ENCODE peak calls at places on chromosomes 2 and 18, in ten cellular contexts. One of them, this sample, is unnamed.

GRCh38 chr2:8278709-8279354 is 403.0 kb upstream of the ID2 start:
- DNase-seq in HFF-Myc: no peak
- DNase-seq in CD4-positive, CD25-positive, alpha-beta regulatory T cell: no peak
- DNase-seq in GM13976: no peak
- DNase-seq in activated gamma-delta T cell treated with Interleukin-2 at 50 U/mL for 16 hours: no peak
- DNase-seq in cardiac fibroblast: no peak
- DNase-seq in right cardiac atrium: no peak
- DNase-seq in stimulated activated CD8-positive, alpha-beta memory T cell treated with anti-CD3 and anti-CD28 coated beads, Interleukin-15, amount 100 ng/mL, for 1 hour: no peak
- DNase-seq in HT-29: no peak
- DNase-seq in T-cell: no peak
- DNase-seq in this sample: no peak

GRCh38 chr18:79615586-79615985 is 64.0 kb upstream of the CTDP1 start:
- DNase-seq in T-cell: no peak
- DNase-seq in activated gamma-delta T cell treated with Interleukin-2 at 50 U/mL for 16 hours: no peak
- DNase-seq in CD4-positive, CD25-positive, alpha-beta regulatory T cell: no peak
- DNase-seq in HT-29: no peak
- DNase-seq in right cardiac atrium: no peak
- DNase-seq in HFF-Myc: no peak
- DNase-seq in GM13976: no peak
- DNase-seq in cardiac fibroblast: no peak
- DNase-seq in stimulated activated CD8-positive, alpha-beta memory T cell treated with anti-CD3 and anti-CD28 coated beads, Interleukin-15, amount 100 ng/mL, for 1 hour: no peak
- DNase-seq in this sample: no peak

GRCh38 chr2:69036926-69037325 is 23.9 kb downstream of the ANTXR1 start:
- DNase-seq in right cardiac atrium: no peak
- DNase-seq in HFF-Myc: no peak
- DNase-seq in stimulated activated CD8-positive, alpha-beta memory T cell treated with anti-CD3 and anti-CD28 coated beads, Interleukin-15, amount 100 ng/mL, for 1 hour: no peak
- DNase-seq in T-cell: no peak
- DNase-seq in activated gamma-delta T cell treated with Interleukin-2 at 50 U/mL for 16 hours: no peak
- DNase-seq in HT-29: no peak
- DNase-seq in cardiac fibroblast: peak
- DNase-seq in GM13976: no peak
- DNase-seq in CD4-positive, CD25-positive, alpha-beta regulatory T cell: no peak
- DNase-seq in this sample: no peak

GRCh38 chr2:188333751-188334524 is 42.3 kb downstream of the GULP1 start:
- DNase-seq in cardiac fibroblast: peak
- DNase-seq in HT-29: no peak
- DNase-seq in T-cell: no peak
- DNase-seq in GM13976: no peak
- DNase-seq in CD4-positive, CD25-positive, alpha-beta regulatory T cell: no peak
- DNase-seq in right cardiac atrium: peak
- DNase-seq in activated gamma-delta T cell treated with Interleukin-2 at 50 U/mL for 16 hours: no peak
- DNase-seq in HFF-Myc: no peak
- DNase-seq in stimulated activated CD8-positive, alpha-beta memory T cell treated with anti-CD3 and anti-CD28 coated beads, Interleukin-15, amount 100 ng/mL, for 1 hour: no peak
- DNase-seq in this sample: no peak

GRCh38 chr2:223725494-223725893 is 111.9 kb downstream of the AP1S3 start:
- DNase-seq in right cardiac atrium: peak
- DNase-seq in T-cell: no peak
- DNase-seq in HT-29: peak
- DNase-seq in GM13976: no peak
- DNase-seq in cardiac fibroblast: peak
- DNase-seq in CD4-positive, CD25-positive, alpha-beta regulatory T cell: no peak
- DNase-seq in stimulated activated CD8-positive, alpha-beta memory T cell treated with anti-CD3 and anti-CD28 coated beads, Interleukin-15, amount 100 ng/mL, for 1 hour: no peak
- DNase-seq in HFF-Myc: peak
- DNase-seq in activated gamma-delta T cell treated with Interleukin-2 at 50 U/mL for 16 hours: no peak
- DNase-seq in this sample: peak

GRCh38 chr18:59623456-59624383 is 73.5 kb downstream of the CCBE1 start:
- DNase-seq in T-cell: no peak
- DNase-seq in CD4-positive, CD25-positive, alpha-beta regulatory T cell: no peak
- DNase-seq in right cardiac atrium: no peak
- DNase-seq in GM13976: no peak
- DNase-seq in activated gamma-delta T cell treated with Interleukin-2 at 50 U/mL for 16 hours: no peak
- DNase-seq in stimulated activated CD8-positive, alpha-beta memory T cell treated with anti-CD3 and anti-CD28 coated beads, Interleukin-15, amount 100 ng/mL, for 1 hour: no peak
- DNase-seq in HFF-Myc: no peak
- DNase-seq in HT-29: no peak
- DNase-seq in cardiac fibroblast: peak
- DNase-seq in this sample: no peak

GRCh38 chr18:13375302-13376255 is 157.0 kb downstream of the LDLRAD4 start:
- DNase-seq in GM13976: peak
- DNase-seq in activated gamma-delta T cell treated with Interleukin-2 at 50 U/mL for 16 hours: peak
- DNase-seq in HT-29: peak
- DNase-seq in cardiac fibroblast: peak
- DNase-seq in CD4-positive, CD25-positive, alpha-beta regulatory T cell: peak
- DNase-seq in T-cell: peak
- DNase-seq in right cardiac atrium: peak
- DNase-seq in stimulated activated CD8-positive, alpha-beta memory T cell treated with anti-CD3 and anti-CD28 coated beads, Interleukin-15, amount 100 ng/mL, for 1 hour: peak
- DNase-seq in HFF-Myc: peak
- DNase-seq in this sample: peak

GRCh38 chr18:76256897-76257500 is 238.0 kb downstream of the ZNF516 start:
- DNase-seq in right cardiac atrium: no peak
- DNase-seq in GM13976: no peak
- DNase-seq in stimulated activated CD8-positive, alpha-beta memory T cell treated with anti-CD3 and anti-CD28 coated beads, Interleukin-15, amount 100 ng/mL, for 1 hour: no peak
- DNase-seq in activated gamma-delta T cell treated with Interleukin-2 at 50 U/mL for 16 hours: no peak
- DNase-seq in CD4-positive, CD25-positive, alpha-beta regulatory T cell: no peak
- DNase-seq in HT-29: peak
- DNase-seq in cardiac fibroblast: peak
- DNase-seq in T-cell: no peak
- DNase-seq in HFF-Myc: peak
- DNase-seq in this sample: peak

GRCh38 chr2:46460241-46460921 is 19.0 kb upstream of the TMEM247 start:
- DNase-seq in activated gamma-delta T cell treated with Interleukin-2 at 50 U/mL for 16 hours: no peak
- DNase-seq in HFF-Myc: no peak
- DNase-seq in CD4-positive, CD25-positive, alpha-beta regulatory T cell: no peak
- DNase-seq in cardiac fibroblast: no peak
- DNase-seq in stimulated activated CD8-positive, alpha-beta memory T cell treated with anti-CD3 and anti-CD28 coated beads, Interleukin-15, amount 100 ng/mL, for 1 hour: no peak
- DNase-seq in T-cell: no peak
- DNase-seq in HT-29: no peak
- DNase-seq in GM13976: no peak
- DNase-seq in right cardiac atrium: peak
- DNase-seq in this sample: no peak

GRCh38 chr2:30481323-30481800 is 34.3 kb downstream of the LCLAT1 start:
- DNase-seq in GM13976: no peak
- DNase-seq in T-cell: peak
- DNase-seq in cardiac fibroblast: no peak
- DNase-seq in stimulated activated CD8-positive, alpha-beta memory T cell treated with anti-CD3 and anti-CD28 coated beads, Interleukin-15, amount 100 ng/mL, for 1 hour: no peak
- DNase-seq in HT-29: peak
- DNase-seq in right cardiac atrium: peak
- DNase-seq in CD4-positive, CD25-positive, alpha-beta regulatory T cell: no peak
- DNase-seq in HFF-Myc: no peak
- DNase-seq in activated gamma-delta T cell treated with Interleukin-2 at 50 U/mL for 16 hours: no peak
- DNase-seq in this sample: no peak

GRCh38 chr18:63237911-63238710 is 81.5 kb downstream of the BCL2 start:
- DNase-seq in cardiac fibroblast: peak
- DNase-seq in T-cell: no peak
- DNase-seq in CD4-positive, CD25-positive, alpha-beta regulatory T cell: no peak
- DNase-seq in stimulated activated CD8-positive, alpha-beta memory T cell treated with anti-CD3 and anti-CD28 coated beads, Interleukin-15, amount 100 ng/mL, for 1 hour: no peak
- DNase-seq in right cardiac atrium: peak
- DNase-seq in HT-29: peak
- DNase-seq in activated gamma-delta T cell treated with Interleukin-2 at 50 U/mL for 16 hours: no peak
- DNase-seq in HFF-Myc: peak
- DNase-seq in GM13976: no peak
- DNase-seq in this sample: peak

GRCh38 chr2:57527685-57528084 is 518.9 kb upstream of the VRK2 start:
- DNase-seq in GM13976: no peak
- DNase-seq in T-cell: no peak
- DNase-seq in HT-29: no peak
- DNase-seq in activated gamma-delta T cell treated with Interleukin-2 at 50 U/mL for 16 hours: no peak
- DNase-seq in CD4-positive, CD25-positive, alpha-beta regulatory T cell: no peak
- DNase-seq in HFF-Myc: no peak
- DNase-seq in right cardiac atrium: no peak
- DNase-seq in stimulated activated CD8-positive, alpha-beta memory T cell treated with anti-CD3 and anti-CD28 coated beads, Interleukin-15, amount 100 ng/mL, for 1 hour: no peak
- DNase-seq in cardiac fibroblast: no peak
- DNase-seq in this sample: no peak

GRCh38 chr2:240820014-240820606 is at the start of gene KIF1A:
- DNase-seq in GM13976: peak
- DNase-seq in cardiac fibroblast: no peak
- DNase-seq in right cardiac atrium: no peak
- DNase-seq in activated gamma-delta T cell treated with Interleukin-2 at 50 U/mL for 16 hours: no peak
- DNase-seq in CD4-positive, CD25-positive, alpha-beta regulatory T cell: no peak
- DNase-seq in HFF-Myc: no peak
- DNase-seq in HT-29: no peak
- DNase-seq in T-cell: no peak
- DNase-seq in stimulated activated CD8-positive, alpha-beta memory T cell treated with anti-CD3 and anti-CD28 coated beads, Interleukin-15, amount 100 ng/mL, for 1 hour: no peak
- DNase-seq in this sample: no peak

GRCh38 chr2:2260691-2261268 is 70.3 kb downstream of the MYT1L start:
- DNase-seq in T-cell: no peak
- DNase-seq in activated gamma-delta T cell treated with Interleukin-2 at 50 U/mL for 16 hours: no peak
- DNase-seq in HFF-Myc: no peak
- DNase-seq in cardiac fibroblast: no peak
- DNase-seq in CD4-positive, CD25-positive, alpha-beta regulatory T cell: no peak
- DNase-seq in stimulated activated CD8-positive, alpha-beta memory T cell treated with anti-CD3 and anti-CD28 coated beads, Interleukin-15, amount 100 ng/mL, for 1 hour: no peak
- DNase-seq in HT-29: no peak
- DNase-seq in GM13976: no peak
- DNase-seq in right cardiac atrium: no peak
- DNase-seq in this sample: no peak

GRCh38 chr2:204205548-204205947 is 269.0 kb downstream of the ICOS start:
- DNase-seq in right cardiac atrium: no peak
- DNase-seq in T-cell: no peak
- DNase-seq in activated gamma-delta T cell treated with Interleukin-2 at 50 U/mL for 16 hours: no peak
- DNase-seq in HFF-Myc: no peak
- DNase-seq in CD4-positive, CD25-positive, alpha-beta regulatory T cell: no peak
- DNase-seq in cardiac fibroblast: no peak
- DNase-seq in HT-29: no peak
- DNase-seq in stimulated activated CD8-positive, alpha-beta memory T cell treated with anti-CD3 and anti-CD28 coated beads, Interleukin-15, amount 100 ng/mL, for 1 hour: no peak
- DNase-seq in GM13976: no peak
- DNase-seq in this sample: no peak

This sample was measured in skeletal muscle cell.